ENCODE peak calls at places on chromosome 12, in nine cellular contexts. M is A549, G is left ventricle myocardium inferior, P is astrocyte, U is RWPE2, F is WERI-Rb-1, E is fibroblast of lung, B is tibial artery, Q is A673. W is an unnamed sample.

GRCh38 chr12:46921048-46921753 is 95.4 kb upstream of the SLC38A4 start:
- DNase-seq in M (peak; percentile 31), G (no peak), P (peak; percentile 78), U (no peak), F (no peak), E (peak; percentile 72), B (no peak), Q (no peak), W (no peak)

GRCh38 chr12:106302401-106303201 is at the start of gene TCP11L2:
- DNase-seq in M (peak; percentile 83), G (peak; percentile 92), P (peak; percentile 55), U (peak; percentile 79), F (peak; percentile 78), E (peak; percentile 73), B (peak; percentile 94), Q (peak; percentile 82), W (peak; percentile 93)

GRCh38 chr12:101793401-101793800 is 37.4 kb downstream of the GNPTAB start:
- DNase-seq in M (no peak), G (no peak), P (peak; percentile 84), U (no peak), F (no peak), E (no peak), B (no peak), Q (no peak), W (no peak)

GRCh38 chr12:7667025-7667575 is 1.4 kb upstream of the APOBEC1 start:
- DNase-seq in M (peak; percentile 26), G (no peak), P (no peak), U (no peak), F (no peak), E (no peak), B (no peak), Q (peak; percentile 14), W (no peak)

GRCh38 chr12:89212339-89212771 is 139.9 kb downstream of the DUSP6 start:
- DNase-seq in M (no peak), G (peak; percentile 31), P (no peak), U (no peak), F (no peak), E (peak; percentile 37), B (no peak), Q (no peak), W (no peak)

GRCh38 chr12:32273712-32274111 is 125.6 kb upstream of the FGD4 start:
- DNase-seq in M (no peak), G (peak; percentile 16), P (no peak), U (no peak), F (peak; percentile 27), E (no peak), B (no peak), Q (no peak), W (no peak)

GRCh38 chr12:100823988-100824387 is 29.4 kb downstream of the ANO4 start:
- DNase-seq in M (no peak), G (no peak), P (no peak), U (no peak), F (no peak), E (peak; percentile 5), B (no peak), Q (peak; percentile 16), W (no peak)

GRCh38 chr12:29157486-29157946 is 8.4 kb downstream of the FAR2 start:
- DNase-seq in M (no peak), G (no peak), P (peak; percentile 85), U (no peak), F (no peak), E (no peak), B (no peak), Q (no peak), W (no peak)

GRCh38 chr12:83793616-83794015 is 1106.9 kb downstream of the TMTC2 start:
- DNase-seq in M (no peak), G (no peak), P (no peak), U (no peak), F (no peak), E (peak; percentile 11), B (no peak), Q (no peak), W (no peak)

GRCh38 chr12:108414021-108414420 is 74.9 kb upstream of the CMKLR1 start:
- DNase-seq in M (no peak), G (no peak), P (no peak), U (no peak), F (no peak), E (no peak), B (no peak), Q (no peak), W (no peak)

GRCh38 chr12:120367252-120367923 is 1.6 kb downstream of the MSI1 start:
- DNase-seq in M (peak; percentile 52), G (no peak), P (no peak), U (no peak), F (peak; percentile 79), E (no peak), B (no peak), Q (peak; percentile 51), W (no peak)
- H3K27ac ChIP-seq in M (no peak overlapping the region), G (peak overlapping the region; percentile 52), P (no peak overlapping the region), U (no peak overlapping the region), F (peak overlapping the region; percentile 95), E (no peak overlapping the region), B (no peak overlapping the region), Q (no peak overlapping the region), W (no peak overlapping the region)

GRCh38 chr12:120132437-120132836 is 15.9 kb upstream of the RAB35 start:
- DNase-seq in M (no peak), G (no peak), P (no peak), U (no peak), F (no peak), E (no peak), B (no peak), Q (no peak), W (no peak)

GRCh38 chr12:120131116-120131515 is 14.6 kb upstream of the RAB35 start:
- DNase-seq in M (no peak), G (no peak), P (no peak), U (no peak), F (no peak), E (no peak), B (no peak), Q (no peak), W (no peak)

GRCh38 chr12:120134307-120134980 is 17.9 kb upstream of the RAB35 start:
- DNase-seq in M (no peak), G (no peak), P (no peak), U (no peak), F (no peak), E (no peak), B (no peak), Q (no peak), W (no peak)

GRCh38 chr12:120130011-120130410 is 13.5 kb upstream of the RAB35 start:
- DNase-seq in M (no peak), G (peak; percentile 30), P (no peak), U (no peak), F (no peak), E (no peak), B (no peak), Q (no peak), W (no peak)

GRCh38 chr12:120132863-120133385 is 16.4 kb upstream of the RAB35 start:
- DNase-seq in M (no peak), G (no peak), P (no peak), U (no peak), F (no peak), E (no peak), B (no peak), Q (no peak), W (no peak)
- H3K4me3 ChIP-seq in M (no peak overlapping the region), G (no peak overlapping the region), P (no peak overlapping the region), U (no peak overlapping the region), F (no peak overlapping the region), E (no peak overlapping the region), B (no peak overlapping the region), Q (no peak overlapping the region), W (no peak overlapping the region)

GRCh38 chr12:51847830-51848727 is at the start of gene FIGNL2:
- DNase-seq in M (no peak), G (peak; percentile 42), P (no peak), U (no peak), F (peak; percentile 63), E (no peak), B (no peak), Q (no peak), W (no peak)

GRCh38 chr12:51846911-51847829 is 1.3 kb downstream of the FIGNL2 start:
- DNase-seq in M (no peak), G (peak; percentile 65), P (no peak), U (no peak), F (peak; percentile 82), E (no peak), B (no peak), Q (peak; percentile 44), W (peak; percentile 60)

GRCh38 chr12:51850933-51851244 is 2.4 kb upstream of the FIGNL2 start:
- DNase-seq in M (no peak), G (no peak), P (no peak), U (no peak), F (no peak), E (no peak), B (no peak), Q (no peak), W (no peak)

GRCh38 chr12:51850081-51850932 is 1.8 kb upstream of the FIGNL2 start:
- DNase-seq in M (no peak), G (no peak), P (no peak), U (no peak), F (no peak), E (no peak), B (no peak), Q (no peak), W (no peak)

DNA sequence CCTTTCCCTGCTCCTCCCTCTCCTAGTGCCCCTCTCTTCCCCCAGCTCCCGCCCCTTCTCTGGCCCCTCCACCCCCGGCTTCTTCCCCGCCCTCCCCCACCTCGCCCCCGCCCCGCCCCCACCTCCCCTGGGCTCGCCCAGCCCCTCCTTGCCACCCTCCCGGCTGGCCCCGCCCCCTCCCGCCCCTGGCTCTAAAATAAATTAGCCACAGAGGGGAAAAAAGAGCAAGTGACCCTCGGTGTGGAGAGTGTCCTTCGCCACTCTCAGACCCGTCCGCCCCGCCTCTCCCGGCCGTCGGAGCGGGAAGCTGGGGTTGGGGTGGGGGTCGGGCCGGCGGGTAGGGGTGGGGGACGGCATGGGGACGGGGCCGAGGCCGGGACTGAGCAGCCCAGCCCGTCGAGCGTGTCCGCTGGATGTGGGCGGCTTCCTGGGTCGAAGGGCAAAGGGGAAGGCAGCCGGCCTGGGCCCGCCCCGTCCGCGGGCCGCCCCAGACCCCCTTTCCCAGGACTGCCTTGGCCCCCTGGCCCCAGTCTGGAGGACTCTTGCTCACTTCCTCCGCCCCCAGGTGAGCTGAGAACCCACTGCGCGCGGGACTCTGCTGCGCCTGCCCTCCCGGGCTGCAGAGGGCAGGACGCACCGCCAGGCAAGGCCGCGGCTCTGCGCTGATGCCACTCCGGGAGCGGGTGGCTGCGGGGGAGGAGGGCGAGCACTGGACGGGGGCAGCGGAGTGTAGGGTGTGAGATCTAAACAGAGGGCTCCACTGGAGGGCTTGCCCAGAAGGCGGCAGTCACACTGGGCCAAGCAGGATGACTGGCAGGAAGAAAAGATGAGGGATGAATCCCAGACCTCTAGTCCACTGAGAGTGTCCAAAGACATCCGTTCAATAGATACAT is 571 bp upstream of the FIGNL2 start:
- DNase-seq in M (no peak), G (no peak), P (no peak), U (no peak), F (peak; percentile 67), E (no peak), B (no peak), Q (no peak), W (no peak)
- TF ChIP-seq CTCF in M (no peak), G (no peak), P (no peak), U (no peak), F (no peak), E (no peak), B (no peak), Q (no peak), W (no peak)

DNA sequence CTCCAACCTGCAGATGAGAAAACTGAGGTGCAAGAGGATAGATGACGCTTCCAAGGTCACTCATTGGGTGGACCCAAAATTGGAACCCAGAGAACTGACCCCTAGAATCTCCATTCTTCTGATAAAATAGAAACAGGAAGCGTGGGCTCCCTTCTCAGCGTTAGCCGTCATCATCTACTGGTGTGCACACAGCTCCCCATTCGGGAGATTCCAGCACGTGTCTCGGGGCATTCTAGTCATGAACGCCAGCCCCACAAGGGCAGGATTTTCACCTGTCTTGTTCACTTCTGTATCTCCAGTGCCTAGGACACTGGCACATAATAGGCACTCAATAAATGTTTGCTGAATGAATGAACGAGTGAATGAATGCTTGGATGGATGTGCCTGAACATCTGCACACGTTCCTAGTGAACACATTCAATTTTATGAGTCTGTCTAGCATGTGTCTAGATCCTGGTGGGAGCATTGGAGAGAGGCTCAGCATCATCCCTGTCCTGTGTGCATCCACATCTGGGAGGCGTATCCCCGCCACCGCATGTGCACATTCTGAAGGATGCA is 30.5 kb downstream of the RASAL1 start:
- DNase-seq in M (no peak), G (no peak), P (no peak), U (no peak), F (no peak), E (no peak), B (no peak), Q (no peak), W (no peak)
- H3K27ac ChIP-seq in M (no peak overlapping the region), G (no peak overlapping the region), P (no peak overlapping the region), U (no peak overlapping the region), F (no peak overlapping the region), E (no peak overlapping the region), B (no peak overlapping the region), Q (no peak overlapping the region), W (no peak overlapping the region)

W was measured in testis.